ENCODE peak calls at places on chromosomes 16 and 17, in five cellular contexts. K is endodermal cell, Q is psoas muscle, M is Peyer's patch, Z is aorta. C is an unnamed sample. For H3K36me3, the result is how much of the 10 kb centered on the place peaks cover.

GRCh38 chr16:31880322-31880979 is 6.8 kb downstream of the ZNF267 start:
- DNase-seq in K (no peak), Q (no peak), M (no peak), Z (no peak), C (peak)

GRCh38 chr16:57970971-57971370 is at the start of gene CNGB1:
- DNase-seq in K (no peak), Q (peak), M (no peak), Z (no peak), C (peak)

GRCh38 chr16:14024300-14024699 is 46.8 kb upstream of the MRTFB start:
- DNase-seq in K (no peak), Q (no peak), M (no peak), Z (no peak), C (no peak)

GRCh38 chr17:46922487-46922803 is 515 bp upstream of the GOSR2 start:
- DNase-seq in K (no peak), Q (no peak), M (no peak), Z (no peak), C (no peak)

GRCh38 chr17:50916708-50917417 is 50.7 kb upstream of the TOB1 start:
- DNase-seq in K (peak), Q (no peak), M (no peak), Z (peak), C (no peak)

GRCh38 chr16:8866118-8866883 is 2.5 kb downstream of the CARHSP1 start:
- DNase-seq in K (peak), Q (peak), M (no peak), Z (no peak), C (peak)

GRCh38 chr16:86222541-86222940 is 287.8 kb upstream of the FOXF1 start:
- DNase-seq in K (peak), Q (no peak), M (peak), Z (peak), C (no peak)

GRCh38 chr16:88007321-88007731 is 56.1 kb downstream of the BANP start:
- DNase-seq in K (peak), Q (no peak), M (no peak), Z (no peak), C (peak)

GRCh38 chr17:43389022-43389947 is 9.5 kb upstream of the ARL4D start:
- DNase-seq in K (peak), Q (peak), M (peak), Z (peak), C (peak)

GRCh38 chr17:48869821-48870318 is 22.7 kb upstream of the ATP5MC1 start:
- DNase-seq in K (no peak), Q (no peak), M (no peak), Z (no peak), C (no peak)

GRCh38 chr17:28570716-28571254 is 539 bp downstream of the PIGS start:
- DNase-seq in K (peak), Q (no peak), M (peak), Z (peak), C (peak)

GRCh38 chr17:41917192-41917591 is 1.6 kb downstream of the ACLY start:
- DNase-seq in K (no peak), Q (no peak), M (no peak), Z (no peak), C (no peak)

GRCh38 chr17:36945160-36945559 is 3.6 kb upstream of the AATF start:
- DNase-seq in K (no peak), Q (no peak), M (no peak), Z (no peak), C (no peak)

GRCh38 chr17:44865921-44866320 is 18.2 kb downstream of the HIGD1B start:
- DNase-seq in K (no peak), Q (no peak), M (no peak), Z (no peak), C (no peak)

GRCh38 chr17:35373532-35373983 is at the start of gene SLFN11:
- DNase-seq in K (peak), Q (peak), M (peak), Z (peak), C (peak)

GRCh38 chr17:44122825-44123355 is 551 bp downstream of the HDAC5 start:
- DNase-seq in K (peak), Q (no peak), M (no peak), Z (no peak), C (no peak)

GRCh38 chr16:46908540-46909372 is 24.6 kb downstream of the GPT2 start:
- DNase-seq in K (peak), Q (no peak), M (peak), Z (no peak), C (no peak)

GRCh38 chr16:7016986-7017385 is 315.7 kb upstream of the RBFOX1 start:
- DNase-seq in K (no peak), Q (no peak), M (no peak), Z (no peak), C (no peak)

GRCh38 chr17:8468988-8469387 is 33.3 kb downstream of the NDEL1 start:
- DNase-seq in K (no peak), Q (no peak), M (no peak), Z (no peak), C (no peak)

GRCh38 chr17:59783221-59784016 is 76.0 kb downstream of the VMP1 start:
- DNase-seq in K (no peak), Q (no peak), M (no peak), Z (no peak), C (no peak)

GRCh38 chr17:41424111-41424635 is at the start of gene KRT37:
- DNase-seq in K (no peak), Q (no peak), M (no peak), Z (no peak), C (no peak)

GRCh38 chr17:2707721-2708584 is 3.6 kb downstream of the CLUH start:
- DNase-seq in K (peak), Q (peak), M (no peak), Z (peak), C (peak)

GRCh38 chr16:9846362-9847099 is 335.7 kb downstream of the GRIN2A start:
- DNase-seq in K (no peak), Q (no peak), M (no peak), Z (no peak), C (no peak)

GRCh38 chr17:76532072-76532651 is 5.3 kb downstream of the CYGB start:
- DNase-seq in K (no peak), Q (no peak), M (no peak), Z (no peak), C (no peak)

GRCh38 chr17:83121921-83122820 is 42.8 kb downstream of the METRNL start:
- DNase-seq in K (peak), Q (peak), M (peak), Z (peak), C (peak)

GRCh38 chr17:50594931-50595330 is 34.4 kb downstream of the CACNA1G start:
- DNase-seq in K (no peak), Q (no peak), M (no peak), Z (no peak), C (peak)

GRCh38 chr16:48912360-48912759 is 302.4 kb upstream of the N4BP1 start:
- DNase-seq in K (peak), Q (no peak), M (no peak), Z (no peak), C (no peak)

GRCh38 chr16:10740000-10740844 is 3.4 kb upstream of the NUBP1 start:
- DNase-seq in K (no peak), Q (no peak), M (no peak), Z (no peak), C (no peak)

GRCh38 chr17:67372751-67373150 is 4.3 kb upstream of the PITPNC1 start:
- DNase-seq in K (no peak), Q (no peak), M (no peak), Z (no peak), C (no peak)

GRCh38 chr17:67013891-67014290 is 30.5 kb upstream of the CACNG1 start:
- DNase-seq in K (no peak), Q (no peak), M (no peak), Z (no peak), C (no peak)

GRCh38 chr17:61775364-61775763 is 88.0 kb downstream of the BRIP1 start:
- DNase-seq in K (no peak), Q (no peak), M (no peak), Z (no peak), C (no peak)

GRCh38 chr17:63534078-63534570 is 11.0 kb downstream of the KCNH6 start:
- DNase-seq in K (no peak), Q (no peak), M (no peak), Z (peak), C (peak)

GRCh38 chr17:3801043-3801746 is at the start of gene ITGAE:
- DNase-seq in K (no peak), Q (no peak), M (peak), Z (peak), C (no peak)

GRCh38 chr17:70225272-70225671 is 55.9 kb downstream of the KCNJ2 start:
- DNase-seq in K (no peak), Q (no peak), M (no peak), Z (no peak), C (no peak)

GRCh38 chr16:30528799-30529457 is 2.6 kb upstream of the ZNF768 start:
- DNase-seq in K (no peak), Q (peak), M (no peak), Z (no peak), C (no peak)

GRCh38 chr16:84909686-84910085 is 89.9 kb downstream of the CRISPLD2 start:
- DNase-seq in K (no peak), Q (no peak), M (no peak), Z (no peak), C (no peak)

GRCh38 chr17:40021471-40021961 is 6.3 kb downstream of the CSF3 start:
- DNase-seq in K (no peak), Q (peak), M (no peak), Z (no peak), C (peak)

GRCh38 chr16:72760581-72760980 is 287.3 kb downstream of the ZFHX3 start:
- DNase-seq in K (no peak), Q (no peak), M (no peak), Z (no peak), C (no peak)

GRCh38 chr17:43368740-43369506 is 29.9 kb upstream of the ARL4D start:
- DNase-seq in K (peak), Q (peak), M (peak), Z (peak), C (peak)

DNA sequence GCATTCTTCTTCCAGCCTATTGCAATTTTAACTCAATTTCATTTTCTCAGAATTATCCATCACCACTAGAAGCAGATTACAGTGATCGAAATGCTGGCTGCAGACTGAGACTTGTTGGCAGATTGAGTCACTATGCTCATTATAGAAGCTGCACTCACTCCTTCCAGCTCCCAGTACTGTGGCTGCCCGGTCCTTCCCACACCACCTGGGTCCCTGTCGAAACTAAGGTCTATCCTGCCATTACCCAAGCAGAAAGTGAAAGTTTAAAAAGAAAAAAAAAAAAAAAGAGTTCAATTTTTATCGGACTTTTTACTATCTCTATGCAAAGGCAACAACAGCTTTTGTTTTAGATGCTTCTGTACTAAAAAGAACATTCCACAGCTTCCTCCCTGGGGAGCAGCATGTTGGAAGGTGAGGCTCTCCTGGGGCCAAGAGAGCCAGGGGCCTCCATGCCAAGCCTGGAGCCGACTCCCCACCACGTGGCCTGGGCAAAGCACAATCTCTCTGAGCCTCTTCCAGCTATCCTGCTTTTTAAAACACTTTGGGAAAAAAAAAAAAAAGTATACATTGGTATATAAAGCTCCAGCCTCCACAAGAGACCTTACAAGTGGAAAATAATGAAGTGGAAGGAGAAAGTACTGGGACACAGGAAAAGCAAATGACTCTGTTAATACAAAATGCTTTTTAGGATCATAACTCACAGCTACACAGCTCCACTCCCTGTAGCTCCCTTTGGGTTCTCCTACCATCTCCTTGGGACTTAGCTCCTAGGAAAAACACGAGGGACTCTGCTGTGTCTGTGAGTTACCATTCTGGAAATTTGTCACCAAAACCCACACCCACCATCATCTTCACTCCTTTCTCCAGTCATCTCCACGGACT is 77.8 kb downstream of the USP31 start:
- DNase-seq in K (no peak), Q (no peak), M (no peak), Z (no peak), C (no peak)
- H3K4me3 ChIP-seq in K (no peak), Q (peak), M (no peak), Z (no peak), C (no peak)

GRCh38 chr17:18277076-18277475 is 16.6 kb downstream of the MIEF2 start:
- DNase-seq in K (no peak), Q (no peak), M (no peak), Z (no peak), C (no peak)
- H3K36me3 ChIP-seq in K (half or more), Q (under half), M (half or more), Z (under half), C (under half)

GRCh38 chr16:802914-803750 is 2.6 kb upstream of the GNG13 start:
- DNase-seq in K (no peak), Q (no peak), M (no peak), Z (no peak), C (no peak)

GRCh38 chr16:805474-805873 is 4.9 kb upstream of the GNG13 start:
- DNase-seq in K (no peak), Q (no peak), M (no peak), Z (no peak), C (no peak)

GRCh38 chr16:804193-805048 is 3.9 kb upstream of the GNG13 start:
- DNase-seq in K (no peak), Q (no peak), M (no peak), Z (no peak), C (no peak)

GRCh38 chr16:803751-804075 is 3.2 kb upstream of the GNG13 start:
- DNase-seq in K (no peak), Q (no peak), M (no peak), Z (no peak), C (no peak)

GRCh38 chr16:807345-808251 is 7.1 kb upstream of the GNG13 start:
- DNase-seq in K (peak), Q (peak), M (peak), Z (peak), C (peak)
- H3K4me3 ChIP-seq in K (peak), Q (peak), M (peak), Z (peak), C (peak)

DNA sequence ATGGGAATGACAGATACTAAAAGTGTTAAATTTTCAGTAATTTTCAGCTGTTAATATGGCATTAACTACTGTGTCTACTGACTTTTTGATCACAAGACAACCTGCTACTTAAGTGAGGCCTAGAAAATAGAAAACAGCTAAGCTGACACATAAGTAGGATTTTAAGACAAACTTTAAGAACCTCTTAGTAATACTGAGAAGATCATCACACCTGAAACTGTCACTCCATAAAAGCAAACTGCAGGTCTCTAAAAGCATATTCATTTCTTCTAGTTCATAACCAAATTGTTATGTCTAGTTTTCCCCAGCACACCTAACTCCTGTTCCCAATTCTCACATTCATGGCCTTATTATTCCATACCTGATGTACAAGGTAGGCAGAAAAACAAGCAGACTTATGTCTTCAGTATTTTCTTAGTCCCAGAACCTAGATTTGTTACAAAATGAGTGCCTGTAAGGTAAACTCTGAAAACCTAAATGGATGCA is 8.0 kb downstream of the SRSF1 start:
- DNase-seq in K (no peak), Q (no peak), M (no peak), Z (no peak), C (no peak)
- H3K36me3 ChIP-seq in K (half or more), Q (under half), M (under half), Z (under half), C (half or more)

GRCh38 chr17:81714412-81715106 is 2.5 kb downstream of the SLC25A10 start:
- DNase-seq in K (no peak), Q (peak), M (no peak), Z (peak), C (no peak)
- H3K4me3 ChIP-seq in K (no peak), Q (no peak), M (peak), Z (no peak), C (no peak)

GRCh38 chr17:79106958-79107357 is 32.3 kb downstream of the ENGASE start:
- DNase-seq in K (no peak), Q (no peak), M (no peak), Z (no peak), C (no peak)

GRCh38 chr17:79107499-79108231 is 33.0 kb downstream of the ENGASE start:
- DNase-seq in K (no peak), Q (no peak), M (no peak), Z (no peak), C (no peak)

GRCh38 chr17:79105937-79106336 is 31.3 kb downstream of the ENGASE start:
- DNase-seq in K (no peak), Q (no peak), M (no peak), Z (no peak), C (no peak)

GRCh38 chr17:79102214-79102613 is 27.6 kb downstream of the ENGASE start:
- DNase-seq in K (no peak), Q (no peak), M (no peak), Z (no peak), C (no peak)

GRCh38 chr17:79104898-79105600 is 30.4 kb downstream of the ENGASE start:
- DNase-seq in K (peak), Q (no peak), M (no peak), Z (no peak), C (no peak)
- H3K36me3 ChIP-seq in K (under half), Q (under half), M (under half), Z (under half), C (under half)

DNA sequence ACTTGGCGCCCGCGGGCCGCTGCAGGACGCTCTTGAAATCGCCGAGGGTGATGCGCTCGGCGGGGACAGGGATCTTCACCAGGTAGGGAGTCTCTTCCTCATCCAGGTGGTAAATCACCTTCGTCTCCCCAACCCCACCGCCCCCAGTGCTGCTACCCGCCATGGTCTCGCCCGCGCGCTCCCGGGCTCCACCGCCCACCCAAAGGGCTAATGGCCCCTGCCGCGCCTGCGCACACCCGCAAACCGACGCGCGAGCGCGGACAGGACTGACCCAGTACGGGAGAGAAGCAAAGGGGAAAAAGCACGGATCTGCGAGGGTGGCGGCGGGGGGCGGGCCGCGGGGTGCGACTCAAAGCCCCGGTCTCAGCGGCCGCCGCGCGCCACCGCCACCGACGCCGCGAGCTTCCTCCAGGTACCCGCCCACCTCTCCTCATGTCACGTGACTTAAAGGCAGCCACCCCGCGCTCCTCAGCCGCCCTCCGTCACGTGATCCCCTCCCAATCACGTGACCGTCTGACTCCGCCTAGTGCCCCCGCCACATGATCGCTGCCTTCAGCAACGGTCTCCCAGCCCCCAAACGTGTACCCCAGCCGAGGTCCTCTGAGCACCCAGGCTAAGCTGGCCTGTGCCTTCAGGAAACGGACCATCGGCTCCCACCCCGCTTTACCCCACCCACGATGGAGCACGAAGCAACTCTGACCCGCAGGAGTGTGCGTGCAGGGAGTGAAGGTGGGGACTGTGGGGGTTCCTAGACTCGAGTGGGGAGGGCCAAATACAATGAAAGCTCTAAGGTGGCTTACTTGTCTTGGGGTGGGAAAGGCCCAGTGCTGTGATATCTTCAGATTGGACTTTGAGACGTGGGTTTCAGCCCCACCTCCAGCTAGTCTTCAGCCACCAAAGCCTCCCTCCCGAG is at the start of gene DVL2:
- DNase-seq in K (peak), Q (peak), M (peak), Z (peak), C (peak)
- H3K4me3 ChIP-seq in K (peak), Q (peak), M (peak), Z (peak), C (peak)

DNA sequence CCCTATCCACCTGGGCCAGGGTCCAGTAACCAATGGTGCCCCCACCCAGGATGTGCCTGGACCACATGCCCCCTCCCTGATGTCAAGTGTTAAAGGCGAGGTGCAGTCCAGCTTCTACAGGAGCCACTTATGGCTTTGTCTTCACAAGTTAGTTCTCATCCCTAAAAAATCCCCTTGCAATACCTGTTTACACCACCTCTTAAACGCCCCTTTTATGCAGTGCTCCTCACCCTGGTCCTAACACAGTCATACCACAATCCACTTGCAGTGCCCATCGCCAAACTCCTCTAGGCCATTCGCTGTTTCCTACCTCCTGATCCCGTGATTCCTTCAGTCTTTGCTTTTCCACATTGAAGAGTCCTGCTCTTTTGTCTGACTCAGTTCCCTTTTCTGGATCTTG is 7.1 kb downstream of the GLYR1 start:
- DNase-seq in K (no peak), Q (no peak), M (peak), Z (no peak), C (no peak)
- H3K36me3 ChIP-seq in K (half or more), Q (under half), M (half or more), Z (under half), C (under half)

C was measured in left lung.